ENCODE peak calls at places on chromosomes 1 and 21, in nine cellular contexts. T is ecto neural progenitor cell; D is ACHN; Z is AG10803; W is T1000; J is fibroblast of the conjunctiva; Y is heart left ventricle; E is NCI-H82; S is effector CD8-positive, alpha-beta T cell. C is an unnamed sample.

GRCh38 chr1:117301906-117302305 is 65.3 kb upstream of the MAN1A2 start:
- DNase-seq in Y (no peak), D (no peak), E (no peak), J (no peak), T (no peak), Z (no peak), S (no peak), W (no peak), C (no peak)

GRCh38 chr1:154502066-154502741 is at the start of the genes SHE and TDRD10:
- DNase-seq in E (peak), D (no peak), Y (peak), T (peak), Z (no peak), J (no peak), W (no peak), S (peak), C (no peak)

GRCh38 chr21:31644648-31645047 is 14.8 kb upstream of the SOD1 start:
- DNase-seq in T (no peak), Y (no peak), W (no peak), D (no peak), Z (no peak), E (no peak), J (no peak), S (no peak), C (no peak)

GRCh38 chr1:84570436-84571149 is 3.6 kb downstream of the CTBS start:
- DNase-seq in Y (no peak), J (peak), W (no peak), Z (no peak), D (no peak), E (peak), S (no peak), T (no peak), C (no peak)

GRCh38 chr1:59522925-59523505 is 226.1 kb downstream of the FGGY start:
- DNase-seq in J (no peak), Z (no peak), Y (no peak), E (no peak), S (no peak), W (no peak), D (no peak), T (no peak), C (no peak)

GRCh38 chr1:151054971-151055547 is 4.4 kb downstream of the CDC42SE1 start:
- DNase-seq in T (no peak), J (no peak), W (no peak), E (no peak), Z (no peak), S (no peak), D (no peak), Y (no peak), C (no peak)

GRCh38 chr1:246782120-246782900 is 58.1 kb downstream of the SCCPDH start:
- DNase-seq in Z (peak), J (peak), D (peak), S (no peak), Y (peak), W (peak), E (no peak), T (no peak), C (peak)

GRCh38 chr1:92994105-92994712 is 32.9 kb upstream of the DIPK1A start:
- DNase-seq in T (peak), E (peak), J (peak), Y (peak), D (peak), W (peak), S (peak), Z (peak), C (peak)

GRCh38 chr1:216750031-216750627 is 26.9 kb upstream of the ESRRG start:
- DNase-seq in D (peak), W (peak), Z (peak), S (no peak), J (peak), T (peak), E (peak), Y (peak), C (no peak)

GRCh38 chr1:224644553-224645154 is 28.5 kb downstream of the CNIH3 start:
- DNase-seq in Y (no peak), J (no peak), T (peak), D (peak), E (peak), Z (peak), W (peak), S (peak), C (peak)

GRCh38 chr1:25045480-25046193 is 115.6 kb upstream of the RUNX3 start:
- DNase-seq in J (no peak), Z (no peak), W (no peak), T (no peak), S (no peak), D (no peak), E (no peak), Y (no peak), C (no peak)

GRCh38 chr1:86396503-86396900 is 379 bp upstream of the ODF2L start:
- DNase-seq in Y (no peak), E (no peak), D (no peak), Z (no peak), S (no peak), T (no peak), W (no peak), J (no peak), C (no peak)

GRCh38 chr1:57109247-57109646 is 143.4 kb upstream of the C8B start:
- DNase-seq in E (no peak), S (no peak), D (no peak), T (no peak), W (no peak), Y (no peak), J (no peak), Z (peak), C (no peak)

GRCh38 chr1:174964261-174964984 is 35.3 kb upstream of the CACYBP start:
- DNase-seq in Y (no peak), T (no peak), S (no peak), W (no peak), Z (peak), J (no peak), E (no peak), D (no peak), C (no peak)

GRCh38 chr1:19643602-19644419 is at the start of gene NBL1:
- DNase-seq in T (no peak), D (peak), Y (peak), Z (peak), J (no peak), E (peak), W (peak), S (peak), C (no peak)

GRCh38 chr1:209513226-209513625 is 70.3 kb upstream of the CAMK1G start:
- DNase-seq in D (peak), Y (no peak), E (peak), T (no peak), J (peak), Z (peak), W (no peak), S (no peak), C (peak)

GRCh38 chr1:27391511-27392095 is 819 bp upstream of the GPR3 start:
- DNase-seq in S (peak), T (peak), E (peak), W (peak), Y (peak), J (no peak), Z (no peak), D (peak), C (no peak)

GRCh38 chr1:36900128-36900527 is 134.2 kb downstream of the GRIK3 start:
- DNase-seq in W (no peak), E (no peak), J (no peak), Z (no peak), D (no peak), S (no peak), T (no peak), Y (no peak), C (no peak)

GRCh38 chr1:74512516-74512915 is at the start of gene LRRC53:
- DNase-seq in S (no peak), W (no peak), Z (no peak), E (peak), D (no peak), J (no peak), Y (no peak), T (no peak), C (no peak)

GRCh38 chr1:216883518-216883917 is 160.3 kb upstream of the ESRRG start:
- DNase-seq in S (no peak), Y (no peak), J (no peak), D (no peak), Z (no peak), T (no peak), E (peak), W (no peak), C (no peak)

GRCh38 chr1:242428403-242429190 is 95.9 kb downstream of the PLD5 start:
- DNase-seq in Y (no peak), W (no peak), E (no peak), S (no peak), Z (no peak), D (no peak), J (no peak), T (no peak), C (no peak)

GRCh38 chr1:160781914-160782689 is 13.9 kb upstream of the LY9 start:
- DNase-seq in T (no peak), E (no peak), D (no peak), Y (no peak), J (no peak), S (no peak), Z (no peak), W (no peak), C (no peak)

GRCh38 chr1:44417351-44418021 is 12.4 kb downstream of the RNF220 start:
- DNase-seq in Y (peak), E (peak), S (no peak), D (no peak), T (peak), W (no peak), Z (peak), J (no peak), C (no peak)

GRCh38 chr1:41314781-41315481 is 46.3 kb upstream of the FOXO6 start:
- DNase-seq in Z (no peak), T (no peak), S (no peak), J (no peak), Y (no peak), W (no peak), D (no peak), E (peak), C (no peak)

GRCh38 chr1:2134604-2135307 is 59.8 kb downstream of the FAAP20 start:
- DNase-seq in J (no peak), D (no peak), E (no peak), T (no peak), Z (no peak), Y (no peak), S (no peak), W (no peak), C (no peak)

GRCh38 chr1:212980123-212980800 is 29.9 kb downstream of the VASH2 start:
- DNase-seq in S (no peak), T (no peak), D (no peak), Z (peak), Y (peak), E (peak), J (no peak), W (no peak), C (no peak)

C was measured in SJSA1.